ENCODE peak calls at places on chromosomes 13 and 19, in five cellular contexts. U is WTC11, Q is fibroblast of mammary gland, C is GM23338, Y is brain microvascular endothelial cell. T is an unnamed sample.

GRCh38 chr13:48644141-48644540 is 9.6 kb upstream of the CYSLTR2 start:
- DNase-seq in U (no peak), Q (no peak), C (no peak), Y (no peak), T (no peak)

GRCh38 chr13:46374710-46375109 is 12.3 kb downstream of the RUBCNL start:
- DNase-seq in U (no peak), Q (no peak), C (no peak), Y (no peak), T (no peak)

GRCh38 chr19:31312004-31312403 is 37.2 kb downstream of the TSHZ3 start:
- DNase-seq in U (no peak), Q (peak; percentile 94), C (no peak), Y (peak; percentile 84), T (peak; percentile 95)

GRCh38 chr13:45396548-45397095 is 21.6 kb downstream of the SLC25A30 start:
- DNase-seq in U (no peak), Q (no peak), C (no peak), Y (no peak), T (no peak)

GRCh38 chr13:72025836-72026235 is 158.8 kb upstream of the DACH1 start:
- DNase-seq in U (no peak), Q (no peak), C (no peak), Y (no peak), T (peak; percentile 2)

GRCh38 chr13:107942030-107942617 is 273.2 kb downstream of the LIG4 start:
- DNase-seq in U (no peak), Q (no peak), C (no peak), Y (no peak), T (no peak)

GRCh38 chr19:46746281-46746965 is at the start of gene STRN4:
- DNase-seq in U (peak; percentile 54), Q (no peak), C (peak; percentile 64), Y (no peak), T (no peak)

GRCh38 chr13:50519866-50520265 is 323.6 kb downstream of the DLEU7 start:
- DNase-seq in U (no peak), Q (no peak), C (no peak), Y (no peak), T (peak; percentile 35)

GRCh38 chr13:71661921-71662320 is 205.1 kb downstream of the DACH1 start:
- DNase-seq in U (no peak), Q (peak; percentile 29), C (no peak), Y (peak; percentile 86), T (peak; percentile 82)

GRCh38 chr13:52804202-52804641 is 44.2 kb downstream of the PCDH8 start:
- DNase-seq in U (no peak), Q (no peak), C (no peak), Y (peak; percentile 27), T (peak; percentile 2)

GRCh38 chr13:28671393-28671792 is 12.5 kb downstream of the POMP start:
- DNase-seq in U (no peak), Q (no peak), C (no peak), Y (no peak), T (no peak)

GRCh38 chr13:28340272-28340793 is 154.6 kb downstream of the FLT1 start:
- DNase-seq in U (no peak), Q (peak; percentile 45), C (no peak), Y (peak; percentile 58), T (no peak)

GRCh38 chr13:107843281-107843680 is 372.1 kb downstream of the LIG4 start:
- DNase-seq in U (no peak), Q (no peak), C (peak; percentile 51), Y (no peak), T (no peak)

GRCh38 chr13:23516706-23517105 is 53.5 kb upstream of the TNFRSF19 start:
- DNase-seq in U (no peak), Q (no peak), C (no peak), Y (no peak), T (peak; percentile 43)

GRCh38 chr13:44155422-44156293 is 218.0 kb upstream of the SERP2 start:
- DNase-seq in U (peak; percentile 20), Q (peak; percentile 51), C (peak; percentile 38), Y (no peak), T (peak; percentile 65)

GRCh38 chr13:97648171-97648880 is 214.4 kb downstream of the RAP2A start:
- DNase-seq in U (no peak), Q (no peak), C (no peak), Y (peak; percentile 37), T (peak; percentile 67)

GRCh38 chr19:55552620-55553019 is 7.3 kb upstream of the SBK3 start:
- DNase-seq in U (no peak), Q (peak; percentile 84), C (no peak), Y (peak; percentile 85), T (peak; percentile 91)

GRCh38 chr19:2041686-2042484 is 9.2 kb downstream of the MKNK2 start:
- DNase-seq in U (peak; percentile 99), Q (peak; percentile 90), C (peak; percentile 97), Y (peak; percentile 85), T (peak; percentile 96)

GRCh38 chr19:7515471-7516226 is at the start of gene ZNF358:
- DNase-seq in U (peak; percentile 87), Q (peak; percentile 51), C (peak; percentile 93), Y (peak; percentile 31), T (peak; percentile 62)

GRCh38 chr13:30234763-30235162 is 72.6 kb downstream of the KATNAL1 start:
- DNase-seq in U (no peak), Q (no peak), C (no peak), Y (no peak), T (no peak)

GRCh38 chr19:3285647-3286176 is 61.3 kb downstream of the CELF5 start:
- DNase-seq in U (no peak), Q (peak; percentile 23), C (peak; percentile 93), Y (no peak), T (no peak)

GRCh38 chr13:111637365-111637764 is 316.9 kb downstream of the TEX29 start:
- DNase-seq in U (no peak), Q (no peak), C (no peak), Y (no peak), T (no peak)

GRCh38 chr13:25881946-25882574 is 169.8 kb downstream of the SHISA2 start:
- DNase-seq in U (peak; percentile 39), Q (no peak), C (peak; percentile 78), Y (peak; percentile 29), T (peak; percentile 86)

GRCh38 chr19:36209372-36209771 is 5.1 kb downstream of the ZNF565 start:
- DNase-seq in U (no peak), Q (no peak), C (no peak), Y (no peak), T (no peak)
- TF ChIP-seq CTCF in U (no peak), Q (no peak), C (no peak), Y (no peak), T (no peak)

DNA sequence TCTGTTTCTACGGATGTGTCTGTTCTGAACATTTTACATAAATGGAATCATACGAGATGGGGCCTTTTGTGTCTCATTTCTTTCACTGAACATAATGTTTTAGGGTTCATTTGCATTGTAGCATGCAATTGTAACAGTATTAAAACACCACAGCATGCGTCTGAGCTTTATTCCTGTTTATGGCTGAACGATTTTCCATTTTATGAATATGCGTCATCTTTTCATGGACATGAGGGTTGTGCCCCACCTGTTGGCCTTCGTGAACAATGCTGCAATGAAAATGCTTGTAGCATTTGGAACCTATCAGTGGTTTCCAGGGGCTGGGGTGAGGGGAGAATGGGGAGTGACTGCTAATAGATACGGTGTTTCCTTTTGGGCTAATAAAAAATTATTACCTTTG is 5.1 kb downstream of the OR10H1 start:
- DNase-seq in U (no peak), Q (peak; percentile 0), C (no peak), Y (no peak), T (no peak)
- TF ChIP-seq CTCF in U (no peak), Q (no peak), C (no peak), Y (no peak), T (no peak)

DNA sequence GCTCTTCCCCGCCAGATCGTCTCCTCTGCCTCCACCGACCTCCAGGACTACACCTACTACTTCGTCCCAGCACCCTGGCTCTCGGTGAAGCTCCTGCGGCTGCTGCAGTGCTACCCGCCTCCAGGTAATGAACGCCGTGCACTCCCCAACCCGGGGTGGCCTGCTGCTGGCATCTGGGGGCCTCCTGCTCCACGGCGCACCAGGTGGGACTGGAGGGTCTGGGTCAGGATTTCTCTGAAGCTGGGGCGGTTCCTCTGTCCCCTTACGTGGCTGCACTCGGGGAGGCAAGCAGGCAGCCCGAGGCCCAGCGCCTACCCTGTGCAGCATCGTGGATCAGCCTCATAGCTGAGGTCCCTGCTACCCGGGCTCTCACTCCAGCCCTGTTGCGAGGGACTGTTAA is 17.5 kb downstream of the FUZ start:
- DNase-seq in U (no peak), Q (no peak), C (no peak), Y (no peak), T (no peak)
- TF ChIP-seq CTCF in U (no peak), Q (no peak), C (no peak), Y (no peak), T (no peak)

GRCh38 chr19:39845621-39846175 is 481 bp downstream of the FBL start:
- DNase-seq in U (no peak), Q (no peak), C (peak; percentile 62), Y (no peak), T (peak; percentile 23)
- TF ChIP-seq CTCF in U (no peak), Q (no peak), C (no peak), Y (peak; percentile 49), T (peak; percentile 42)

DNA sequence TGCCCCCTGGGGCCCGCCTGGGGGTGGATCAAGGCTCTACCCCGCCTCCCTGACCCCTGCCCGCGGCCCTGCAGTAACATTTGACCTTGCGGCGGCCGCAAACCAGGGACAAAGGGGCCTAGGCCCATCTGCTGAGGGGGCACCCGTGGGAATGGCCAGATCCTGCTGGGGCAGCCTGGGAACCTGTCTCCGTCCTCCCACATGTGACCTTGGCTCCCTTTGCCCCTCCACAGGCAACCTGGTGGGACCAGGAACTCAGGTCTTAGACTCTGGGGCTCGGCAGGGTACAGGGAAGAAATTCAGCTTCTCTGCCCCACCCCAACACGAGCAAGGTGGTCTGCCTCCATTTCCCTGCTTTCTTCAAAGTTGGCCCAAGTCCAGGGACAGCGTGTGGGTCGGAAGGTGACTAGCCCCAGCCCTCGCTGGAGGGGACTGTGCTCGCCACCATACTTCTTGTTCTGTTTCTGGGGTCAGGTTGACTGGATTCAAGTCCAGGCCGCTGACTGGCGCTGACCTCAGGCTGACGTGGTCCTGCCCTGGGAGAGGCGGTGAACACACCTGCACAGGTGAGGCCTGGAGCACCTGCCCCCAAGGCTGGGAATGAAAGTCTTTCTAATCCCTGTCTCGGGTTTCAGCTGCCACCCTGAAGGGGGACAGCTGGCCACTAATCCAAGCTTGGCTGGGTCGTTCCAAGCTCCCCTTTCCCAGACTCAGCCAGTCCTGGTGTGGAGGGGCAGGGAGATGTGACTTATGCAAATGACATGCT is 2.5 kb upstream of the NR2F6 start:
- DNase-seq in U (peak; percentile 81), Q (no peak), C (peak; percentile 91), Y (no peak), T (no peak)
- TF ChIP-seq CTCF in U (no peak), Q (no peak), C (no peak), Y (no peak), T (no peak)

GRCh38 chr19:12982648-12983047 is 12.6 kb upstream of the NFIX start:
- DNase-seq in U (no peak), Q (no peak), C (no peak), Y (no peak), T (no peak)
- TF ChIP-seq CTCF in U (no peak), Q (no peak), C (no peak), Y (no peak), T (no peak)

T was measured in choroid plexus epithelial cell.